ENCODE peak calls at places on chromosomes 1 and 21, in eight cellular contexts. I is EH; B is stimulated activated CD8-positive, alpha-beta memory T cell treated with anti-CD3 and anti-CD28 coated beads, Interleukin-7, amount 100 ng/mL, for 1 hour; D is CD4-positive, alpha-beta memory T cell; P is cardiac muscle cell; C is occipital lobe; H is activated CD4-positive, alpha-beta T cell treated with anti-CD3 and anti-CD28 coated beads for 36 hours; E is activated naive CD8-positive, alpha-beta T cell treated with anti-CD3 and anti-CD28 coated beads, Interleukin-2, amount 50 U/mL, for 24 hours. F is an unnamed sample.

GRCh38 chr1:36092166-36092797 is 3.6 kb downstream of the ADPRS start:
- DNase-seq in H (no peak), B (no peak), I (no peak), P (no peak), D (no peak), E (no peak), C (no peak), F (no peak)

GRCh38 chr21:25464275-25464674 is 143.0 kb downstream of the MRPL39 start:
- DNase-seq in P (no peak), B (no peak), I (no peak), E (no peak), D (peak; percentile 31), C (no peak), H (peak; percentile 43), F (no peak)

GRCh38 chr1:199723557-199723956 is 304.0 kb upstream of the NR5A2 start:
- DNase-seq in C (no peak), H (no peak), P (peak; percentile 23), B (no peak), I (peak; percentile 3), E (no peak), D (no peak), F (no peak)

GRCh38 chr1:54480201-54480848 is 67.7 kb upstream of the ACOT11 start:
- DNase-seq in E (no peak), B (no peak), H (no peak), D (no peak), I (peak; percentile 45), C (no peak), P (no peak), F (no peak)

GRCh38 chr1:26469558-26469957 is 2.7 kb upstream of the HMGN2 start:
- DNase-seq in P (no peak), I (no peak), E (no peak), B (no peak), C (no peak), D (no peak), H (no peak), F (no peak)

GRCh38 chr1:115336741-115337140 is 1.3 kb downstream of the NGF start:
- DNase-seq in D (no peak), H (no peak), I (peak; percentile 54), B (no peak), E (no peak), P (no peak), C (no peak), F (no peak)

GRCh38 chr1:119778359-119778758 is 9.7 kb upstream of the HMGCS2 start:
- DNase-seq in I (no peak), H (no peak), E (no peak), P (no peak), B (no peak), D (no peak), C (no peak), F (no peak)

GRCh38 chr1:7609311-7609994 is 161.6 kb upstream of the VAMP3 start:
- DNase-seq in D (no peak), E (no peak), P (no peak), B (no peak), H (no peak), I (no peak), C (no peak), F (no peak)

GRCh38 chr21:42645211-42646075 is 8.0 kb upstream of the PDE9A start:
- DNase-seq in E (no peak), I (no peak), P (no peak), C (no peak), B (no peak), D (no peak), H (no peak), F (no peak)

GRCh38 chr1:77683836-77684148 is 1.3 kb upstream of the ZZZ3 start:
- DNase-seq in P (no peak), C (no peak), B (no peak), I (no peak), D (peak; percentile 3), E (no peak), H (no peak), F (no peak)

GRCh38 chr1:113453771-113454083 is 63.4 kb downstream of the MAGI3 start:
- DNase-seq in E (no peak), C (no peak), P (no peak), D (no peak), I (no peak), H (no peak), B (no peak), F (no peak)

GRCh38 chr1:228363686-228364067 is 43.0 kb downstream of the TRIM11 start:
- DNase-seq in E (no peak), I (no peak), H (no peak), C (no peak), D (no peak), B (no peak), P (no peak), F (no peak)

GRCh38 chr1:221335161-221336101 is 406.5 kb downstream of the DUSP10 start:
- DNase-seq in P (peak; percentile 78), B (no peak), E (no peak), I (peak; percentile 94), C (peak; percentile 52), D (no peak), H (no peak), F (no peak)

GRCh38 chr1:18110968-18111367 is 3.4 kb downstream of the IGSF21 start:
- DNase-seq in I (no peak), D (no peak), P (no peak), H (peak; percentile 51), B (no peak), C (peak; percentile 25), E (peak; percentile 27), F (peak; percentile 26)

GRCh38 chr1:111030590-111030989 is 66.9 kb upstream of the LRIF1 start:
- DNase-seq in H (peak; percentile 69), P (peak; percentile 74), C (no peak), E (peak; percentile 46), B (peak; percentile 19), I (peak; percentile 70), D (peak; percentile 54), F (peak; percentile 67)

GRCh38 chr1:34590211-34590623 is 164.6 kb upstream of the GJB5 start:
- DNase-seq in C (no peak), H (no peak), E (no peak), D (no peak), I (peak; percentile 1), B (no peak), P (no peak), F (peak; percentile 54)

GRCh38 chr1:16141573-16142336 is 14.1 kb downstream of the EPHA2 start:
- DNase-seq in E (no peak), P (peak; percentile 51), C (no peak), B (no peak), H (no peak), I (no peak), D (no peak), F (no peak)

GRCh38 chr1:183570451-183570850 is 19.8 kb downstream of the NCF2 start:
- DNase-seq in P (no peak), B (no peak), H (no peak), I (no peak), D (no peak), C (no peak), E (no peak), F (no peak)

GRCh38 chr1:212432706-212433576 is at the start of gene NENF:
- DNase-seq in C (peak; percentile 56), D (peak; percentile 79), I (peak; percentile 85), P (peak; percentile 87), B (peak; percentile 46), E (peak; percentile 86), H (peak; percentile 88), F (peak; percentile 92)

GRCh38 chr1:219271914-219272545 is 98.4 kb downstream of the LYPLAL1 start:
- DNase-seq in E (no peak), H (no peak), D (no peak), C (no peak), I (no peak), B (no peak), P (peak; percentile 56), F (no peak)

GRCh38 chr21:29074007-29074376 is 544 bp upstream of the CCT8 start:
- DNase-seq in P (no peak), H (no peak), D (no peak), C (no peak), E (no peak), I (no peak), B (no peak), F (no peak)

GRCh38 chr1:43853161-43853921 is 80.3 kb upstream of the ARTN start:
- DNase-seq in D (peak; percentile 2), B (no peak), C (no peak), H (peak; percentile 19), P (peak; percentile 89), E (peak; percentile 20), I (peak; percentile 80), F (peak; percentile 97)

GRCh38 chr1:202571719-202572339 is 138.4 kb downstream of the SYT2 start:
- DNase-seq in D (peak; percentile 12), C (no peak), E (peak; percentile 17), P (peak; percentile 77), I (peak; percentile 67), B (no peak), H (peak; percentile 32), F (peak; percentile 64)

GRCh38 chr21:35244514-35244913 is 195.4 kb upstream of the RUNX1 start:
- DNase-seq in C (no peak), I (no peak), E (no peak), B (no peak), H (no peak), P (peak; percentile 69), D (no peak), F (no peak)

GRCh38 chr1:151340870-151341754 is 5.9 kb downstream of the RFX5 start:
- DNase-seq in H (peak; percentile 65), C (peak; percentile 6), D (peak; percentile 66), E (peak; percentile 56), I (peak; percentile 87), P (peak; percentile 89), B (no peak), F (peak; percentile 85)

GRCh38 chr1:227899141-227899819 is 48.5 kb downstream of the WNT9A start:
- DNase-seq in D (no peak), B (no peak), C (no peak), H (no peak), E (no peak), I (no peak), P (no peak), F (no peak)

GRCh38 chr1:66575739-66576138 is 41.8 kb downstream of the SGIP1 start:
- DNase-seq in P (peak; percentile 91), E (no peak), B (no peak), I (peak; percentile 82), D (no peak), C (no peak), H (no peak), F (no peak)

GRCh38 chr1:111647738-111648137 is 28.1 kb downstream of the RAP1A start:
- DNase-seq in E (no peak), C (no peak), D (peak; percentile 41), H (no peak), I (no peak), P (no peak), B (no peak), F (no peak)

GRCh38 chr1:211118407-211119102 is 15.4 kb downstream of the KCNH1 start:
- DNase-seq in C (no peak), I (peak; percentile 77), P (no peak), D (no peak), H (no peak), B (no peak), E (no peak), F (no peak)

F was measured in RPMI8226.